ENCODE peak calls at places on chromosomes 11 and 22, in seven cellular contexts. One of them, this sample, is unnamed.

GRCh38 chr11:46293616-46294015 is 16.2 kb downstream of the CREB3L1 start:
- DNase-seq in NCI-H2171 treated with DMSO at 0.1 percent for 48 hours: no peak
- DNase-seq in epithelial cell of esophagus: peak
- DNase-seq in activated gamma-delta T cell treated with Interleukin-2 at 50 U/mL for 16 hours: no peak
- DNase-seq in NCI-H1092 treated with DMSO at 0.1 percent for 48 hours: no peak
- DNase-seq in C1 segment of cervical spinal cord: no peak
- DNase-seq in sigmoid colon: no peak
- DNase-seq in this sample: no peak

GRCh38 chr22:46336119-46337078 is 885 bp downstream of the TRMU start:
- DNase-seq in NCI-H2171 treated with DMSO at 0.1 percent for 48 hours: no peak
- DNase-seq in epithelial cell of esophagus: peak
- DNase-seq in activated gamma-delta T cell treated with Interleukin-2 at 50 U/mL for 16 hours: no peak
- DNase-seq in NCI-H1092 treated with DMSO at 0.1 percent for 48 hours: no peak
- DNase-seq in C1 segment of cervical spinal cord: no peak
- DNase-seq in sigmoid colon: no peak
- DNase-seq in this sample: peak

GRCh38 chr22:43313497-43314474 is 29.4 kb downstream of the SCUBE1 start:
- DNase-seq in NCI-H2171 treated with DMSO at 0.1 percent for 48 hours: peak
- DNase-seq in epithelial cell of esophagus: no peak
- DNase-seq in activated gamma-delta T cell treated with Interleukin-2 at 50 U/mL for 16 hours: no peak
- DNase-seq in NCI-H1092 treated with DMSO at 0.1 percent for 48 hours: no peak
- DNase-seq in C1 segment of cervical spinal cord: no peak
- DNase-seq in sigmoid colon: peak
- DNase-seq in this sample: no peak

GRCh38 chr11:80188228-80188627 is 747.4 kb upstream of the TENM4 start:
- DNase-seq in NCI-H2171 treated with DMSO at 0.1 percent for 48 hours: no peak
- DNase-seq in epithelial cell of esophagus: no peak
- DNase-seq in activated gamma-delta T cell treated with Interleukin-2 at 50 U/mL for 16 hours: no peak
- DNase-seq in NCI-H1092 treated with DMSO at 0.1 percent for 48 hours: no peak
- DNase-seq in C1 segment of cervical spinal cord: no peak
- DNase-seq in sigmoid colon: no peak
- DNase-seq in this sample: no peak

GRCh38 chr11:80346660-80347059 is 905.8 kb upstream of the TENM4 start:
- DNase-seq in NCI-H2171 treated with DMSO at 0.1 percent for 48 hours: no peak
- DNase-seq in epithelial cell of esophagus: no peak
- DNase-seq in activated gamma-delta T cell treated with Interleukin-2 at 50 U/mL for 16 hours: no peak
- DNase-seq in NCI-H1092 treated with DMSO at 0.1 percent for 48 hours: no peak
- DNase-seq in C1 segment of cervical spinal cord: no peak
- DNase-seq in sigmoid colon: no peak
- DNase-seq in this sample: no peak

GRCh38 chr11:73961321-73961720 is 10.5 kb downstream of the DNAJB13 start:
- DNase-seq in NCI-H2171 treated with DMSO at 0.1 percent for 48 hours: no peak
- DNase-seq in epithelial cell of esophagus: peak
- DNase-seq in activated gamma-delta T cell treated with Interleukin-2 at 50 U/mL for 16 hours: no peak
- DNase-seq in NCI-H1092 treated with DMSO at 0.1 percent for 48 hours: no peak
- DNase-seq in C1 segment of cervical spinal cord: no peak
- DNase-seq in sigmoid colon: no peak
- DNase-seq in this sample: peak

GRCh38 chr22:19823638-19824196 is 31.0 kb downstream of the GNB1L start:
- DNase-seq in NCI-H2171 treated with DMSO at 0.1 percent for 48 hours: peak
- DNase-seq in epithelial cell of esophagus: peak
- DNase-seq in activated gamma-delta T cell treated with Interleukin-2 at 50 U/mL for 16 hours: no peak
- DNase-seq in NCI-H1092 treated with DMSO at 0.1 percent for 48 hours: no peak
- DNase-seq in C1 segment of cervical spinal cord: no peak
- DNase-seq in sigmoid colon: peak
- DNase-seq in this sample: no peak

GRCh38 chr11:67648140-67648795 is 2.3 kb downstream of the ACY3 start:
- DNase-seq in NCI-H2171 treated with DMSO at 0.1 percent for 48 hours: peak
- DNase-seq in epithelial cell of esophagus: no peak
- DNase-seq in activated gamma-delta T cell treated with Interleukin-2 at 50 U/mL for 16 hours: peak
- DNase-seq in NCI-H1092 treated with DMSO at 0.1 percent for 48 hours: peak
- DNase-seq in C1 segment of cervical spinal cord: no peak
- DNase-seq in sigmoid colon: no peak
- DNase-seq in this sample: peak

GRCh38 chr11:76257040-76257730 is 50.9 kb upstream of the WNT11 start:
- DNase-seq in NCI-H2171 treated with DMSO at 0.1 percent for 48 hours: no peak
- DNase-seq in epithelial cell of esophagus: peak
- DNase-seq in activated gamma-delta T cell treated with Interleukin-2 at 50 U/mL for 16 hours: no peak
- DNase-seq in NCI-H1092 treated with DMSO at 0.1 percent for 48 hours: no peak
- DNase-seq in C1 segment of cervical spinal cord: no peak
- DNase-seq in sigmoid colon: no peak
- DNase-seq in this sample: no peak

GRCh38 chr22:29359469-29359868 is 28.9 kb downstream of the AP1B1 start:
- DNase-seq in NCI-H2171 treated with DMSO at 0.1 percent for 48 hours: no peak
- DNase-seq in epithelial cell of esophagus: peak
- DNase-seq in activated gamma-delta T cell treated with Interleukin-2 at 50 U/mL for 16 hours: no peak
- DNase-seq in NCI-H1092 treated with DMSO at 0.1 percent for 48 hours: no peak
- DNase-seq in C1 segment of cervical spinal cord: peak
- DNase-seq in sigmoid colon: peak
- DNase-seq in this sample: no peak

GRCh38 chr22:46611189-46611588 is 9.0 kb upstream of the GRAMD4 start:
- DNase-seq in NCI-H2171 treated with DMSO at 0.1 percent for 48 hours: no peak
- DNase-seq in epithelial cell of esophagus: no peak
- DNase-seq in activated gamma-delta T cell treated with Interleukin-2 at 50 U/mL for 16 hours: no peak
- DNase-seq in NCI-H1092 treated with DMSO at 0.1 percent for 48 hours: no peak
- DNase-seq in C1 segment of cervical spinal cord: no peak
- DNase-seq in sigmoid colon: no peak
- DNase-seq in this sample: no peak

GRCh38 chr11:115682101-115682500 is 177.9 kb upstream of the CADM1 start:
- DNase-seq in NCI-H2171 treated with DMSO at 0.1 percent for 48 hours: no peak
- DNase-seq in epithelial cell of esophagus: no peak
- DNase-seq in activated gamma-delta T cell treated with Interleukin-2 at 50 U/mL for 16 hours: no peak
- DNase-seq in NCI-H1092 treated with DMSO at 0.1 percent for 48 hours: no peak
- DNase-seq in C1 segment of cervical spinal cord: no peak
- DNase-seq in sigmoid colon: peak
- DNase-seq in this sample: no peak

GRCh38 chr11:69113226-69113625 is 42.5 kb upstream of the SMIM38 start:
- DNase-seq in NCI-H2171 treated with DMSO at 0.1 percent for 48 hours: no peak
- DNase-seq in epithelial cell of esophagus: no peak
- DNase-seq in activated gamma-delta T cell treated with Interleukin-2 at 50 U/mL for 16 hours: no peak
- DNase-seq in NCI-H1092 treated with DMSO at 0.1 percent for 48 hours: no peak
- DNase-seq in C1 segment of cervical spinal cord: no peak
- DNase-seq in sigmoid colon: no peak
- DNase-seq in this sample: no peak

GRCh38 chr11:13333456-13333957 is 55.9 kb downstream of the BMAL1 start:
- DNase-seq in NCI-H2171 treated with DMSO at 0.1 percent for 48 hours: no peak
- DNase-seq in epithelial cell of esophagus: peak
- DNase-seq in activated gamma-delta T cell treated with Interleukin-2 at 50 U/mL for 16 hours: no peak
- DNase-seq in NCI-H1092 treated with DMSO at 0.1 percent for 48 hours: no peak
- DNase-seq in C1 segment of cervical spinal cord: no peak
- DNase-seq in sigmoid colon: no peak
- DNase-seq in this sample: peak

GRCh38 chr11:34929794-34930763 is 13.7 kb downstream of the PDHX start:
- DNase-seq in NCI-H2171 treated with DMSO at 0.1 percent for 48 hours: no peak
- DNase-seq in epithelial cell of esophagus: no peak
- DNase-seq in activated gamma-delta T cell treated with Interleukin-2 at 50 U/mL for 16 hours: no peak
- DNase-seq in NCI-H1092 treated with DMSO at 0.1 percent for 48 hours: no peak
- DNase-seq in C1 segment of cervical spinal cord: no peak
- DNase-seq in sigmoid colon: no peak
- DNase-seq in this sample: no peak

This sample was measured in renal cortical epithelial cell.